ENCODE peak calls at places on chromosomes 7 and 10, in six cellular contexts. T is dorsolateral prefrontal cortex, E is cardiac muscle cell, L is lung, J is heart right ventricle, H is A549. X is an unnamed sample.

GRCh38 chr7:50822716-50823115 is 40.0 kb upstream of the GRB10 start:
- DNase-seq in T (no peak), E (no peak), L (no peak), J (no peak), H (no peak), X (no peak)

GRCh38 chr10:27479016-27479415 is 25.1 kb upstream of the RAB18 start:
- DNase-seq in T (no peak), E (no peak), L (no peak), J (no peak), H (no peak), X (no peak)

GRCh38 chr10:132697568-132698200 is 88.3 kb downstream of the NKX6-2 start:
- DNase-seq in T (peak; percentile 3), E (no peak), L (no peak), J (no peak), H (no peak), X (no peak)

GRCh38 chr7:44145969-44146897 is 5.1 kb upstream of the MYL7 start:
- DNase-seq in T (peak; percentile 59), E (peak; percentile 91), L (peak; percentile 77), J (peak; percentile 86), H (peak; percentile 65), X (no peak)

GRCh38 chr7:148624735-148625134 is 34.2 kb downstream of the C7orf33 start:
- DNase-seq in T (no peak), E (no peak), L (no peak), J (no peak), H (no peak), X (no peak)

GRCh38 chr10:132363921-132364593 is 32.1 kb downstream of the LRRC27 start:
- DNase-seq in T (peak; percentile 26), E (peak; percentile 21), L (no peak), J (no peak), H (peak; percentile 44), X (peak; percentile 38)

GRCh38 chr10:5413012-5413938 is 918 bp downstream of the NET1 start:
- DNase-seq in T (no peak), E (peak; percentile 47), L (no peak), J (no peak), H (peak; percentile 31), X (no peak)

GRCh38 chr10:5575482-5576153 is 50.9 kb downstream of the CALML3 start:
- DNase-seq in T (no peak), E (no peak), L (no peak), J (no peak), H (no peak), X (peak; percentile 33)

GRCh38 chr7:144484445-144484844 is 81.0 kb upstream of the NOBOX start:
- DNase-seq in T (no peak), E (no peak), L (no peak), J (no peak), H (no peak), X (no peak)

GRCh38 chr7:18558910-18559309 is 63.4 kb downstream of the HDAC9 start:
- DNase-seq in T (no peak), E (no peak), L (no peak), J (no peak), H (no peak), X (no peak)

GRCh38 chr7:13117103-13117502 is 429.7 kb downstream of the ARL4A start:
- DNase-seq in T (no peak), E (no peak), L (no peak), J (no peak), H (peak; percentile 15), X (no peak)

GRCh38 chr10:2968401-2968800 is 98.9 kb upstream of the PFKP start:
- DNase-seq in T (no peak), E (no peak), L (no peak), J (no peak), H (no peak), X (no peak)

GRCh38 chr7:32093415-32094408 is 23.5 kb upstream of the PDE1C start:
- DNase-seq in T (no peak), E (no peak), L (peak; percentile 65), J (peak; percentile 53), H (no peak), X (peak; percentile 8)

GRCh38 chr10:94218496-94219183 is 144.1 kb downstream of the NOC3L start:
- DNase-seq in T (no peak), E (no peak), L (no peak), J (no peak), H (no peak), X (no peak)

GRCh38 chr7:73596191-73597065 is 18.0 kb upstream of the TBL2 start:
- DNase-seq in T (no peak), E (no peak), L (no peak), J (no peak), H (no peak), X (no peak)

GRCh38 chr10:4685495-4685894 is 140.5 kb upstream of the AKR1E2 start:
- DNase-seq in T (no peak), E (no peak), L (no peak), J (no peak), H (no peak), X (no peak)

GRCh38 chr10:97367126-97367649 is 32.7 kb upstream of the FRAT2 start:
- DNase-seq in T (no peak), E (no peak), L (no peak), J (no peak), H (no peak), X (no peak)

GRCh38 chr7:139446051-139446890 is 37.2 kb downstream of the KLRG2 start:
- DNase-seq in T (no peak), E (no peak), L (no peak), J (no peak), H (no peak), X (no peak)

DNA sequence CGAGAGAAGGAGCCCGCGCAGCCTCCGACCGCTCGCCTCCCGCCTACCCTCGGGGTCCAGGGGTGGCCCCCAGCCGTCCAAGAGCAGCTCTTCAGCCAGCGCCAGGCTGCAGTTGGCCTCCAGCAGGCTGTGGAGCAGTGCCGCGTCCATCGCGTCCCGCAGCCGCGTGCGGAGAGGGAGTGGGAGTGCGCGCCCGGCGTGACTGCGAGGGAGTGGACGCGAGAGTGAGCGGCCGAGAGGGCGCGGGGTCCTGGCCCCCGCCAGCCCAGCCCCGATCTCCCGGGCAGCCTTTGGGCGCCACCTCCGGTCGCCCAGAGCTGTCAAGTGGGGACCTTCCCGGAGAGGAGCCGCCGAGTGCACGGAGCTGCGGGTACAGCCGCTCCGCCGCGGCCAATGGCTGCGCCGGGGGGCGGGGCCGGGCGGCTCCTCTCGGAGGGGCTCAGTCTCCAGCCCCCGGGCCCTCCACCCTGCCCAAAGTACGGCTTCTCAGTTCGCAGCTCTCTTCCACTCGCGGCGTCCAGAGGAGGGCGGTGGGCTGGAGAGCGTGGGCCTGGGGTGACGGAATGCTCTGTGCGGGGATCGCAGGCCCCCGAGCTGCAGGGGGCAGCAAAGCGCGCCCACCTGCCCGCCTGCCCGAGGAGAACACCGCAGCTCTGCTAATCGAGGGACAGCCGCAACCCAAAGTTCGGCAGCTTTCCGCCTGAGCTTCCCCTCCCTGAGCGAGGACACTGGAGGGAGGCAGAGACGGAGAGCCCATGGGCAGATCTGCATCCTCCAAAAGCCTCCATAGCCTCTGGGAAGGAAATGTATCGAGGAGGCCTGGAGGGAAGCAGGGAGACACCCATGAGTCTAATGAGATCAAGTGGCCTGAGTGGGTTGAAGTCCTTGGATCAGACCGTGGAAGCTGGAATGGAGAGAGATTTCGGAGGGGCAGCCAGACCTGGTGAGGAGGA is at the start of gene CRHR2:
- DNase-seq in T (no peak), E (peak; percentile 69), L (no peak), J (peak; percentile 52), H (peak; percentile 20), X (no peak)
- TF ChIP-seq CTCF in T (no peak), E (peak; percentile 43), L (peak; percentile 9), J (peak; percentile 69), H (peak; percentile 8), X (peak; percentile 30)

DNA sequence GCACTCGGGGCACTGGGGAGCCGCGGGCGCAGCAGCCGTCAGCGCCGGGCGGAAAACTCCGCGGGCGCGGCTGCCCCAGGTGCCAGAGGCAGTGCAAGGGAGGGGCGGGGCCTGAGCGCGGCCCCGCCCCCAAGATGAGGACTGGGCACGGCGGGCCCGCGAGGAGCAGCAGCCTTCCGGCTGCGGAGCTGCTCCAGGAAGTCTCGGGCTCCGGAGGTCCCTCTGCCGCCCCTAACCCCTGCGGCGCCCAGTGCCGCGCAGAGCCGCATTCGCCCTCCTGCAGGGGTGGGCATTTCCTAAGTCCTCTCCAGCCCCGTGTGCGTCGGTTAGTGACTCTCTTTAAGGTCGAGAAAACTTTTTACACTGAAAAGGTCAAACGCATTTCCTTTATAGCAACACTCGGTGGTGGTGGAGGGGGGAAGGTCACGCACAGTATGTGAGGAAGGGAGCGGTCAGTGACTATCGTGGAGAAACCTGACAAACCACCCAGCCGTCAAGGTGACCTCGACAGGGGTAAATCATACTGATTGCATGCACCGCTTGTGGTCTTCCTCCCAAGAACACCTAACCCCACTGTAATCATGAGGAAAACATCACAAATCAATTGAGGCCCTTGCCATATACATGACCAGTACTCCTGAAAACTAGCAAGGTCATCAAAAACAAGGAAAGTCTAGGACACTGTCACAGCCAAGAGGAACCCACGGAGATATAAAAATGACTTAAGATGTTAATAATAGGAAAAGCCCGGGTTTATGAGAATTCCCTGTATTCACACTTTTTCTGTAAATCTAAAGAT is at the start of gene ANXA11:
- DNase-seq in T (peak; percentile 38), E (peak; percentile 88), L (peak; percentile 85), J (peak; percentile 88), H (peak; percentile 78), X (no peak)
- H3K27ac ChIP-seq in T (peak within 1 kb of the TSS; percentile 86), E (peak within 1 kb of the TSS; percentile 74), L (peak within 1 kb of the TSS; percentile 99), J (peak within 1 kb of the TSS; percentile 99), H (peak within 1 kb of the TSS; percentile 97), X (peak within 1 kb of the TSS; percentile 57)

DNA sequence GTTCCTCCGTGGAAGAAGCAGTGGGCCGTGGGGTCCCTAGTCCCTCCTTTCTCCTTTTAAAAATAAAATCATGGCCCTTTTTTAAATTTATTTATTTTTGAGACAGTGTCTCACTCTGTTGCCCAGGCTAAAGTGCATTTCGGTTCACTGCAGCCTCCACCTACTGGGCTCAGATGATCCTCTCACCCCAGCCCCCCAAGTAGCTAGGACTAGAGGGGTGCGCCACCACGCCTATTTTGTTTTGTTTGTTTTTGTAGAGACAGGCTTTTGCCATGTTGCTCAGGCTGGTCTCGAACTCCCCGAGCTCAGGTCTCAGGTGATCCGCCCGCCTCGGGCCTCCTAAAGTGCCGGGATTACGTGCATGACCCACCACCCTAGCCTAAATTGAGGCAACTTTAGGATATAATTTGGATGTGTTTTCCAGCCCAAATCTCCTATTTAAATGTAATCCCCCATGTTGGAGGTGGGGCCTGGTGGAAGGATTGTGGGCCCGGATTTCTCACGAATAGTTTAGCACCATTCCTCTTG is 796 bp downstream of the ZNF736 start:
- DNase-seq in T (no peak), E (no peak), L (no peak), J (no peak), H (no peak), X (no peak)
- H3K4me3 ChIP-seq in T (peak overlapping the region; percentile 88), E (peak overlapping the region; percentile 28), L (peak overlapping the region; percentile 94), J (peak overlapping the region; percentile 58), H (no peak overlapping the region), X (peak overlapping the region; percentile 94)

GRCh38 chr10:13051126-13051694 is 48.8 kb upstream of the OPTN start:
- DNase-seq in T (no peak), E (no peak), L (no peak), J (no peak), H (no peak), X (no peak)

GRCh38 chr10:13053794-13054462 is 46.0 kb upstream of the OPTN start:
- DNase-seq in T (no peak), E (no peak), L (no peak), J (no peak), H (no peak), X (no peak)

GRCh38 chr10:13054844-13055243 is 45.1 kb upstream of the OPTN start:
- DNase-seq in T (no peak), E (no peak), L (no peak), J (no peak), H (no peak), X (no peak)

GRCh38 chr10:13056461-13057077 is 43.4 kb upstream of the OPTN start:
- DNase-seq in T (no peak), E (peak; percentile 37), L (no peak), J (no peak), H (peak; percentile 43), X (peak; percentile 4)
- TF ChIP-seq CTCF in T (peak; percentile 24), E (peak; percentile 66), L (no peak), J (peak; percentile 37), H (peak; percentile 61), X (peak; percentile 64)

GRCh38 chr10:29851241-29851640 is 208.1 kb downstream of the JCAD start:
- DNase-seq in T (no peak), E (no peak), L (no peak), J (no peak), H (no peak), X (no peak)
- H3K27ac ChIP-seq in T (no peak overlapping the region), E (no peak overlapping the region), L (no peak overlapping the region), J (peak overlapping the region; percentile 34), H (no peak overlapping the region), X (no peak overlapping the region)